ENCODE peak calls at places on chromosomes 11 and 22, in four cellular contexts. T is nucleus accumbens; W is adrenal gland; S is stimulated activated naive CD8-positive, alpha-beta T cell treated with anti-CD3 and anti-CD28 coated beads, Interleukin-15, Interleukin-2, amounts not matched to agents 100 U/mL and 50 U/mL, for 24 hours. O is an unnamed sample.

GRCh38 chr11:47672283-47672730 is 29.9 kb upstream of the MTCH2 start:
- DNase-seq in T (no peak), W (no peak), S (no peak), O (no peak)

GRCh38 chr11:70713988-70714665 is 315.8 kb downstream of the CTTN start:
- DNase-seq in T (no peak), W (no peak), S (no peak), O (peak; percentile 16)

GRCh38 chr11:111531156-111531555 is 9.4 kb upstream of the LAYN start:
- DNase-seq in T (no peak), W (no peak), S (no peak), O (no peak)

GRCh38 chr11:31826530-31827438 is 15.7 kb upstream of the PAX6 start:
- DNase-seq in T (no peak), W (no peak), S (no peak), O (no peak)

GRCh38 chr11:57320719-57321387 is 3.9 kb downstream of the TNKS1BP1 start:
- DNase-seq in T (no peak), W (no peak), S (no peak), O (peak; percentile 50)

GRCh38 chr11:13415201-13415600 is 47.8 kb downstream of the BTBD10 start:
- DNase-seq in T (no peak), W (no peak), S (no peak), O (no peak)

GRCh38 chr11:7031346-7031957 is 11.2 kb downstream of the NLRP14 start:
- DNase-seq in T (no peak), W (no peak), S (no peak), O (no peak)

GRCh38 chr22:43090130-43090789 is 1.1 kb upstream of the TTLL1 start:
- DNase-seq in T (peak; percentile 8), W (peak; percentile 51), S (peak; percentile 50), O (peak; percentile 46)

GRCh38 chr11:70867661-70868060 is 384.7 kb downstream of the SHANK2 start:
- DNase-seq in T (no peak), W (no peak), S (no peak), O (no peak)

GRCh38 chr11:90332415-90332814 is 109.6 kb upstream of the CHORDC1 start:
- DNase-seq in T (no peak), W (no peak), S (no peak), O (no peak)

GRCh38 chr11:127454856-127455255 is 454.3 kb upstream of the KIRREL3 start:
- DNase-seq in T (no peak), W (no peak), S (no peak), O (no peak)

GRCh38 chr11:118380571-118380970 is 20.8 kb upstream of the ATP5MG start:
- DNase-seq in T (no peak), W (no peak), S (no peak), O (no peak)

O was measured in thyroid gland.